ENCODE peak calls at places on chromosome 21, in five cellular contexts. One of them, this sample, is unnamed.
A peak's percentile ranks its signal among the peaks of the same experiment; 100 is the strongest.

GRCh38 chr21:34630536-34631143 is 15.7 kb upstream of the RCAN1 start:
- DNase-seq in spleen: no peak
- DNase-seq in A549: peak; percentile 41
- DNase-seq in left ventricle myocardium inferior: no peak
- DNase-seq in uterus: no peak
- DNase-seq in this sample: no peak

GRCh38 chr21:18265955-18266354 is 21.3 kb downstream of the CHODL start:
- DNase-seq in spleen: no peak
- DNase-seq in A549: no peak
- DNase-seq in left ventricle myocardium inferior: no peak
- DNase-seq in uterus: no peak
- DNase-seq in this sample: no peak

GRCh38 chr21:17903029-17903806 is 84.1 kb upstream of the C21orf91 start:
- DNase-seq in spleen: no peak
- DNase-seq in A549: no peak
- DNase-seq in left ventricle myocardium inferior: no peak
- DNase-seq in uterus: no peak
- DNase-seq in this sample: no peak

GRCh38 chr21:23402929-23403520 is 2204.3 kb downstream of the MRPL39 start:
- DNase-seq in spleen: no peak
- DNase-seq in A549: no peak
- DNase-seq in left ventricle myocardium inferior: no peak
- DNase-seq in uterus: no peak
- DNase-seq in this sample: no peak

GRCh38 chr21:22314963-22315362 is 1316.8 kb downstream of the NCAM2 start:
- DNase-seq in spleen: no peak
- DNase-seq in A549: no peak
- DNase-seq in left ventricle myocardium inferior: no peak
- DNase-seq in uterus: no peak
- DNase-seq in this sample: no peak

GRCh38 chr21:35039595-35040291 is 9.4 kb downstream of the RUNX1 start:
- DNase-seq in spleen: no peak
- DNase-seq in A549: no peak
- DNase-seq in left ventricle myocardium inferior: no peak
- DNase-seq in uterus: no peak
- DNase-seq in this sample: no peak

GRCh38 chr21:16179732-16180131 is 449.9 kb downstream of the USP25 start:
- DNase-seq in spleen: no peak
- DNase-seq in A549: no peak
- DNase-seq in left ventricle myocardium inferior: no peak
- DNase-seq in uterus: no peak
- DNase-seq in this sample: no peak

GRCh38 chr21:35084869-35085268 is 35.8 kb upstream of the RUNX1 start:
- DNase-seq in spleen: no peak
- DNase-seq in A549: peak; percentile 3
- DNase-seq in left ventricle myocardium inferior: no peak
- DNase-seq in uterus: no peak
- DNase-seq in this sample: no peak

GRCh38 chr21:20570824-20571232 is 427.4 kb upstream of the NCAM2 start:
- DNase-seq in spleen: no peak
- DNase-seq in A549: no peak
- DNase-seq in left ventricle myocardium inferior: no peak
- DNase-seq in uterus: no peak
- DNase-seq in this sample: no peak

GRCh38 chr21:46159841-46160562 is 4.6 kb upstream of the FTCD start:
- DNase-seq in spleen: no peak
- DNase-seq in A549: no peak
- DNase-seq in left ventricle myocardium inferior: no peak
- DNase-seq in uterus: peak; percentile 13
- DNase-seq in this sample: peak; percentile 67

GRCh38 chr21:36321325-36322082 is 1.5 kb downstream of the MORC3 start:
- DNase-seq in spleen: peak; percentile 22
- DNase-seq in A549: no peak
- DNase-seq in left ventricle myocardium inferior: no peak
- DNase-seq in uterus: no peak
- DNase-seq in this sample: no peak

GRCh38 chr21:44929799-44930542 is 9.3 kb upstream of the ITGB2 start:
- DNase-seq in spleen: peak; percentile 79
- DNase-seq in A549: no peak
- DNase-seq in left ventricle myocardium inferior: peak; percentile 6
- DNase-seq in uterus: no peak
- DNase-seq in this sample: peak; percentile 50

GRCh38 chr21:44927259-44927586 is 6.5 kb upstream of the ITGB2 start:
- DNase-seq in spleen: no peak
- DNase-seq in A549: no peak
- DNase-seq in left ventricle myocardium inferior: no peak
- DNase-seq in uterus: no peak
- DNase-seq in this sample: no peak

GRCh38 chr21:44929242-44929798 is 8.6 kb upstream of the ITGB2 start:
- DNase-seq in spleen: peak; percentile 74
- DNase-seq in A549: no peak
- DNase-seq in left ventricle myocardium inferior: no peak
- DNase-seq in uterus: no peak
- DNase-seq in this sample: peak; percentile 68

GRCh38 chr21:44926364-44927101 is 5.8 kb upstream of the ITGB2 start:
- DNase-seq in spleen: peak; percentile 89
- DNase-seq in A549: no peak
- DNase-seq in left ventricle myocardium inferior: peak; percentile 16
- DNase-seq in uterus: no peak
- DNase-seq in this sample: peak; percentile 73

GRCh38 chr21:44927587-44928461 is 7.1 kb upstream of the ITGB2 start:
- DNase-seq in spleen: peak; percentile 96
- DNase-seq in A549: peak; percentile 71
- DNase-seq in left ventricle myocardium inferior: peak; percentile 46
- DNase-seq in uterus: no peak
- DNase-seq in this sample: peak; percentile 94
- TF ChIP-seq CTCF in spleen: no peak
- TF ChIP-seq CTCF in A549: no peak
- TF ChIP-seq CTCF in left ventricle myocardium inferior: no peak
- TF ChIP-seq CTCF in uterus: no peak
- TF ChIP-seq CTCF in this sample: no peak

GRCh38 chr21:44006656-44007055 is 5.5 kb upstream of the TRAPPC10 start:
- DNase-seq in spleen: no peak
- DNase-seq in A549: no peak
- DNase-seq in left ventricle myocardium inferior: peak; percentile 62
- DNase-seq in uterus: peak; percentile 55
- DNase-seq in this sample: no peak
- H3K27ac ChIP-seq in spleen: peak overlapping the region; percentile 68
- H3K27ac ChIP-seq in A549: peak overlapping the region; percentile 87
- H3K27ac ChIP-seq in left ventricle myocardium inferior: peak overlapping the region; percentile 56
- H3K27ac ChIP-seq in uterus: peak overlapping the region; percentile 85
- H3K27ac ChIP-seq in this sample: no peak overlapping the region

DNA sequence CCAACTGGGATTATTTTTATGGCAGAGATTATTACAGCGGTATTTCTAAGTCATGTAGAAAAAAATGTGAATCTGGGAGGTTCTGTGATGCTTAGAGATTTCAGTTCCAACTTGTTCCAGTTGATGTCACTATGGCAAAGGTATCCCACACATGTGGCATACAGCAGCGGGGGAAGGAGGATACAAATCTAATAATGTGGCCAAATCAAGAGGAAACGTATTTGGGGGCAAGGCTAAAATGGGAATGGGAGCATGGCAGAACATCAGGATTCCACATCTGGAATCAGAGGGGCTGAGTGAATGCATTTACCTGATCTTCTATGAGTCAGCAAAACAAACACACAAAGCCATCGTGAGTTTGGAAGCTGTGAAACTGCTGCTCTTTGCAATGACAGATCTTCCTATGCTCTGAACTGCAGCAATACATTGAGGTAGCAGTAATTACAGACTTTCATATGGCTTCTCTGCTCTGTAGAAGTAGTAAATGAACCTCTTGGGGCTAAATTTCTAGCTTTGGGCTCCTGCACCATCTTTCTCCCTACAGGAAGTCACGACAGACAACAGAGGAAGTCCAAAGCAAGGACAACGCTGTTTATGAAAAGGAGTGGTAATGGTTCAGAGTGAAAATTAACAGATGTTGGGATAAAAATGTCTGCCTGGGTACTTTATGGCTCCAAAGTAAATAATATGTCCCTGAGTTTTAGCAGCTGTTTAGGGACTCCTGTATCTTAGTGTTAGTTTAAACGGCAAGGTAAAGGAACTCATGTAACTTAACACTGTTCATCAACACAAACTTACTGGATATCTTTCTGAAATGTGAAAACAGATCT is 55.6 kb downstream of the GABPA start:
- DNase-seq in spleen: no peak
- DNase-seq in A549: peak; percentile 10
- DNase-seq in left ventricle myocardium inferior: no peak
- DNase-seq in uterus: no peak
- DNase-seq in this sample: no peak
- TF ChIP-seq CTCF in spleen: no peak
- TF ChIP-seq CTCF in A549: peak; percentile 13
- TF ChIP-seq CTCF in left ventricle myocardium inferior: peak; percentile 57
- TF ChIP-seq CTCF in uterus: peak; percentile 48
- TF ChIP-seq CTCF in this sample: peak; percentile 36

GRCh38 chr21:38805282-38806152 is at the start of gene ETS2:
- DNase-seq in spleen: peak; percentile 97
- DNase-seq in A549: peak; percentile 56
- DNase-seq in left ventricle myocardium inferior: peak; percentile 90
- DNase-seq in uterus: peak; percentile 92
- DNase-seq in this sample: peak; percentile 98
- H3K27ac ChIP-seq in spleen: peak within 1 kb of the TSS; percentile 99
- H3K27ac ChIP-seq in A549: peak within 1 kb of the TSS; percentile 99
- H3K27ac ChIP-seq in left ventricle myocardium inferior: peak within 1 kb of the TSS; percentile 94
- H3K27ac ChIP-seq in uterus: peak within 1 kb of the TSS; percentile 94
- H3K27ac ChIP-seq in this sample: peak within 1 kb of the TSS; percentile 96

GRCh38 chr21:42711667-42712066 is 58.2 kb downstream of the PDE9A start:
- DNase-seq in spleen: no peak
- DNase-seq in A549: no peak
- DNase-seq in left ventricle myocardium inferior: no peak
- DNase-seq in uterus: no peak
- DNase-seq in this sample: no peak
- TF ChIP-seq CTCF in spleen: no peak
- TF ChIP-seq CTCF in A549: no peak
- TF ChIP-seq CTCF in left ventricle myocardium inferior: no peak
- TF ChIP-seq CTCF in uterus: no peak
- TF ChIP-seq CTCF in this sample: no peak

DNA sequence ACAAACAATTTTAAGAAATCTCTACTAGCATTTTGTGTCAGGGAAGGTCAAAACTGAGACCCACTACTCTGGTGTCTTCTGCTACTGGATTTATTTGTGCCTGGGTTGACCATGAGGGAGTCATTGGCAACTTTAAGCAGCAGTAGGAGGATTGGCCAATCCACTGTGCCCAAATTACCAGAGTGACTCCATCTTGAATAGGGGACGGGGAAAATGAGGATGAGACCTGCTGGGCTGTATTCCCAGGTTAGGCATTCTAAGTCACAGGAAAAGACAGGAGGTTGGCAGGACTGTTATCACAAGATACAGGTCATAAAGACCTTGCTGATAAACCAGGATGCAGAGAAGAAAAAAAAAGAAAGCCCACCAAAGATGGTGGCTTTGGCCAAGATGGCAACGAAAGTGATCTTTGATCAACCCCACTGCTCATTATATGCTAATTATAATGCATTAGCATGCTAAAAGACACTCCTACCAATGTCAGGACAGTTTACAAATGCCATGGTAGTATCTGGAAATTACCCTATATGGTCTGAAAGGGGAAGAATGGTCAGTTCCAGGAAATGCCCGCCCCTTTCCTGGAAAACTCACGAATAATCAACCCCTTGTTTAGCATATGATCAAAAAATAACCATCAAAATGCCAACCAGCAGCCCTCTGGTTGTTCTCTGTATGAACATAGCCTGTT is 200.9 kb downstream of the LTN1 start:
- DNase-seq in spleen: no peak
- DNase-seq in A549: no peak
- DNase-seq in left ventricle myocardium inferior: no peak
- DNase-seq in uterus: no peak
- DNase-seq in this sample: no peak
- H3K27ac ChIP-seq in spleen: no peak overlapping the region
- H3K27ac ChIP-seq in A549: no peak overlapping the region
- H3K27ac ChIP-seq in left ventricle myocardium inferior: no peak overlapping the region
- H3K27ac ChIP-seq in uterus: no peak overlapping the region
- H3K27ac ChIP-seq in this sample: no peak overlapping the region

GRCh38 chr21:27246741-27247140 is 279.9 kb upstream of the ADAMTS5 start:
- DNase-seq in spleen: no peak
- DNase-seq in A549: no peak
- DNase-seq in left ventricle myocardium inferior: no peak
- DNase-seq in uterus: no peak
- DNase-seq in this sample: no peak

GRCh38 chr21:27251752-27252151 is 284.9 kb upstream of the ADAMTS5 start:
- DNase-seq in spleen: no peak
- DNase-seq in A549: no peak
- DNase-seq in left ventricle myocardium inferior: no peak
- DNase-seq in uterus: no peak
- DNase-seq in this sample: no peak

GRCh38 chr21:27244796-27245195 is 277.9 kb upstream of the ADAMTS5 start:
- DNase-seq in spleen: no peak
- DNase-seq in A549: no peak
- DNase-seq in left ventricle myocardium inferior: no peak
- DNase-seq in uterus: no peak
- DNase-seq in this sample: no peak

GRCh38 chr21:27248791-27249190 is 281.9 kb upstream of the ADAMTS5 start:
- DNase-seq in spleen: no peak
- DNase-seq in A549: no peak
- DNase-seq in left ventricle myocardium inferior: no peak
- DNase-seq in uterus: no peak
- DNase-seq in this sample: no peak

DNA sequence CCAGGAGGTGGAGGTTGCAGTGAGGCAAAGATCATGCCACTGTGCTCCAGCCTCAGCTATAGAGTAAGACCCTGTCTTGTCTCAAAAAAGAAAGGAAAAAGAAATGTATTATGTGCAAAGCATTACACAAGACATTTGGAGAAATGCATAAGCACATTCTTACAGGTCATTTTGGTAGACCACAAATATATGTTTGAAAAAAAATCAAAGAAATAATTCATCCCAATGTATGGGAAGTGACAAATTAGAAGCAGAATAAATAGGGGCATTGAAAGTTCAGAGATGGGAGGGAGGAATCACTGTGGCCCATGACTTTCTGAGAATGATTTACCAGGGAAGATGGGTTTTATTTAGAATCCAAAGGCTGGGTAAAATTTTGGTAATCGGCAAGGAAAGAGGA is 283.5 kb upstream of the ADAMTS5 start:
- DNase-seq in spleen: no peak
- DNase-seq in A549: no peak
- DNase-seq in left ventricle myocardium inferior: no peak
- DNase-seq in uterus: no peak
- DNase-seq in this sample: no peak
- TF ChIP-seq CTCF in spleen: no peak
- TF ChIP-seq CTCF in A549: no peak
- TF ChIP-seq CTCF in left ventricle myocardium inferior: no peak
- TF ChIP-seq CTCF in uterus: no peak
- TF ChIP-seq CTCF in this sample: no peak